ENCODE peak calls at places on chromosomes 16 and 17, in seven cellular contexts. One of them, this sample, is unnamed.

GRCh38 chr17:57662021-57662420 is 83.1 kb downstream of the CCDC182 start:
- DNase-seq in fibroblast of pulmonary artery: no peak
- DNase-seq in fibroblast of lung: no peak
- DNase-seq in heart left ventricle: no peak
- DNase-seq in cardiac muscle cell: no peak
- DNase-seq in AG09319: no peak
- DNase-seq in activated CD8-positive, alpha-beta T cell treated with anti-CD3 and anti-CD28 coated beads for 36 hours: no peak
- DNase-seq in this sample: no peak

GRCh38 chr17:4750606-4751005 is 10.9 kb upstream of the CXCL16 start:
- DNase-seq in cardiac muscle cell: no peak
- DNase-seq in heart left ventricle: no peak
- DNase-seq in activated CD8-positive, alpha-beta T cell treated with anti-CD3 and anti-CD28 coated beads for 36 hours: no peak
- DNase-seq in fibroblast of lung: no peak
- DNase-seq in AG09319: no peak
- DNase-seq in fibroblast of pulmonary artery: no peak
- DNase-seq in this sample: no peak

GRCh38 chr17:82636626-82637598 is 11.3 kb downstream of the WDR45B start:
- DNase-seq in fibroblast of lung: no peak
- DNase-seq in heart left ventricle: no peak
- DNase-seq in fibroblast of pulmonary artery: no peak
- DNase-seq in activated CD8-positive, alpha-beta T cell treated with anti-CD3 and anti-CD28 coated beads for 36 hours: no peak
- DNase-seq in AG09319: no peak
- DNase-seq in cardiac muscle cell: no peak
- DNase-seq in this sample: peak; percentile 63

GRCh38 chr17:47275245-47275984 is 21.8 kb downstream of the ITGB3 start:
- DNase-seq in AG09319: peak; percentile 91
- DNase-seq in fibroblast of pulmonary artery: peak; percentile 72
- DNase-seq in heart left ventricle: peak; percentile 89
- DNase-seq in fibroblast of lung: peak; percentile 92
- DNase-seq in activated CD8-positive, alpha-beta T cell treated with anti-CD3 and anti-CD28 coated beads for 36 hours: no peak
- DNase-seq in cardiac muscle cell: peak; percentile 93
- DNase-seq in this sample: peak; percentile 75

GRCh38 chr16:68490829-68491575 is 42.7 kb upstream of the SMPD3 start:
- DNase-seq in fibroblast of pulmonary artery: peak; percentile 9
- DNase-seq in activated CD8-positive, alpha-beta T cell treated with anti-CD3 and anti-CD28 coated beads for 36 hours: no peak
- DNase-seq in fibroblast of lung: peak; percentile 71
- DNase-seq in AG09319: no peak
- DNase-seq in cardiac muscle cell: no peak
- DNase-seq in heart left ventricle: no peak
- DNase-seq in this sample: peak; percentile 81

GRCh38 chr16:81478876-81479496 is 34.4 kb downstream of the CMIP start:
- DNase-seq in fibroblast of pulmonary artery: no peak
- DNase-seq in heart left ventricle: peak; percentile 75
- DNase-seq in fibroblast of lung: no peak
- DNase-seq in activated CD8-positive, alpha-beta T cell treated with anti-CD3 and anti-CD28 coated beads for 36 hours: peak; percentile 12
- DNase-seq in AG09319: no peak
- DNase-seq in cardiac muscle cell: no peak
- DNase-seq in this sample: peak; percentile 71

GRCh38 chr17:41907185-41907556 is 11.6 kb downstream of the ACLY start:
- DNase-seq in activated CD8-positive, alpha-beta T cell treated with anti-CD3 and anti-CD28 coated beads for 36 hours: no peak
- DNase-seq in fibroblast of pulmonary artery: peak; percentile 71
- DNase-seq in AG09319: peak; percentile 52
- DNase-seq in heart left ventricle: no peak
- DNase-seq in fibroblast of lung: peak; percentile 93
- DNase-seq in cardiac muscle cell: no peak
- DNase-seq in this sample: no peak

GRCh38 chr16:67110136-67110847 is 551 bp downstream of the PHAF1 start:
- DNase-seq in fibroblast of lung: no peak
- DNase-seq in AG09319: no peak
- DNase-seq in fibroblast of pulmonary artery: no peak
- DNase-seq in heart left ventricle: no peak
- DNase-seq in cardiac muscle cell: peak; percentile 45
- DNase-seq in activated CD8-positive, alpha-beta T cell treated with anti-CD3 and anti-CD28 coated beads for 36 hours: peak; percentile 23
- DNase-seq in this sample: peak; percentile 33

GRCh38 chr17:38636054-38636453 is 30.3 kb upstream of the SRCIN1 start:
- DNase-seq in fibroblast of pulmonary artery: no peak
- DNase-seq in activated CD8-positive, alpha-beta T cell treated with anti-CD3 and anti-CD28 coated beads for 36 hours: no peak
- DNase-seq in fibroblast of lung: no peak
- DNase-seq in AG09319: no peak
- DNase-seq in cardiac muscle cell: no peak
- DNase-seq in heart left ventricle: no peak
- DNase-seq in this sample: no peak

GRCh38 chr16:50627419-50627818 is 53.7 kb downstream of the SNX20 start:
- DNase-seq in fibroblast of lung: peak; percentile 37
- DNase-seq in activated CD8-positive, alpha-beta T cell treated with anti-CD3 and anti-CD28 coated beads for 36 hours: peak; percentile 75
- DNase-seq in cardiac muscle cell: peak; percentile 45
- DNase-seq in heart left ventricle: peak; percentile 52
- DNase-seq in AG09319: no peak
- DNase-seq in fibroblast of pulmonary artery: peak; percentile 24
- DNase-seq in this sample: peak; percentile 35

GRCh38 chr16:67666538-67667433 is at the start of the genes C16orf86 and ENKD1:
- DNase-seq in fibroblast of lung: peak; percentile 52
- DNase-seq in cardiac muscle cell: peak; percentile 91
- DNase-seq in activated CD8-positive, alpha-beta T cell treated with anti-CD3 and anti-CD28 coated beads for 36 hours: peak; percentile 87
- DNase-seq in heart left ventricle: peak; percentile 88
- DNase-seq in AG09319: peak; percentile 25
- DNase-seq in fibroblast of pulmonary artery: peak; percentile 74
- DNase-seq in this sample: peak; percentile 83

GRCh38 chr17:78159575-78160158 is 8.7 kb upstream of the SYNGR2 start:
- DNase-seq in cardiac muscle cell: no peak
- DNase-seq in fibroblast of pulmonary artery: no peak
- DNase-seq in heart left ventricle: no peak
- DNase-seq in AG09319: no peak
- DNase-seq in fibroblast of lung: peak; percentile 85
- DNase-seq in activated CD8-positive, alpha-beta T cell treated with anti-CD3 and anti-CD28 coated beads for 36 hours: no peak
- DNase-seq in this sample: no peak

GRCh38 chr17:77924757-77925336 is 33.7 kb upstream of the TNRC6C start:
- DNase-seq in AG09319: no peak
- DNase-seq in activated CD8-positive, alpha-beta T cell treated with anti-CD3 and anti-CD28 coated beads for 36 hours: no peak
- DNase-seq in fibroblast of pulmonary artery: peak; percentile 85
- DNase-seq in cardiac muscle cell: no peak
- DNase-seq in fibroblast of lung: peak; percentile 81
- DNase-seq in heart left ventricle: peak; percentile 45
- DNase-seq in this sample: no peak

GRCh38 chr17:9232591-9233270 is 211.4 kb downstream of the NTN1 start:
- DNase-seq in heart left ventricle: no peak
- DNase-seq in fibroblast of lung: no peak
- DNase-seq in activated CD8-positive, alpha-beta T cell treated with anti-CD3 and anti-CD28 coated beads for 36 hours: no peak
- DNase-seq in fibroblast of pulmonary artery: no peak
- DNase-seq in cardiac muscle cell: no peak
- DNase-seq in AG09319: no peak
- DNase-seq in this sample: no peak

GRCh38 chr16:4369006-4369766 is 2.5 kb upstream of the VASN start:
- DNase-seq in fibroblast of pulmonary artery: no peak
- DNase-seq in fibroblast of lung: no peak
- DNase-seq in activated CD8-positive, alpha-beta T cell treated with anti-CD3 and anti-CD28 coated beads for 36 hours: no peak
- DNase-seq in heart left ventricle: no peak
- DNase-seq in cardiac muscle cell: no peak
- DNase-seq in AG09319: no peak
- DNase-seq in this sample: no peak

GRCh38 chr16:48864055-48864454 is 254.1 kb upstream of the N4BP1 start:
- DNase-seq in AG09319: no peak
- DNase-seq in fibroblast of pulmonary artery: no peak
- DNase-seq in cardiac muscle cell: no peak
- DNase-seq in activated CD8-positive, alpha-beta T cell treated with anti-CD3 and anti-CD28 coated beads for 36 hours: no peak
- DNase-seq in fibroblast of lung: no peak
- DNase-seq in heart left ventricle: no peak
- DNase-seq in this sample: no peak

GRCh38 chr17:42886283-42887176 is 14.1 kb upstream of the G6PC1 start:
- DNase-seq in AG09319: no peak
- DNase-seq in fibroblast of pulmonary artery: no peak
- DNase-seq in fibroblast of lung: no peak
- DNase-seq in heart left ventricle: no peak
- DNase-seq in activated CD8-positive, alpha-beta T cell treated with anti-CD3 and anti-CD28 coated beads for 36 hours: no peak
- DNase-seq in cardiac muscle cell: no peak
- DNase-seq in this sample: no peak

GRCh38 chr16:81790772-81791171 is 11.7 kb downstream of the PLCG2 start:
- DNase-seq in fibroblast of lung: no peak
- DNase-seq in activated CD8-positive, alpha-beta T cell treated with anti-CD3 and anti-CD28 coated beads for 36 hours: no peak
- DNase-seq in AG09319: no peak
- DNase-seq in heart left ventricle: no peak
- DNase-seq in cardiac muscle cell: no peak
- DNase-seq in fibroblast of pulmonary artery: no peak
- DNase-seq in this sample: no peak

GRCh38 chr16:16033208-16033717 is 83.8 kb downstream of the ABCC1 start:
- DNase-seq in cardiac muscle cell: no peak
- DNase-seq in heart left ventricle: no peak
- DNase-seq in fibroblast of lung: no peak
- DNase-seq in fibroblast of pulmonary artery: no peak
- DNase-seq in AG09319: no peak
- DNase-seq in activated CD8-positive, alpha-beta T cell treated with anti-CD3 and anti-CD28 coated beads for 36 hours: peak; percentile 34
- DNase-seq in this sample: no peak

GRCh38 chr17:46039592-46040186 is 40.6 kb downstream of the STH start:
- DNase-seq in fibroblast of pulmonary artery: no peak
- DNase-seq in fibroblast of lung: no peak
- DNase-seq in heart left ventricle: peak; percentile 53
- DNase-seq in AG09319: no peak
- DNase-seq in activated CD8-positive, alpha-beta T cell treated with anti-CD3 and anti-CD28 coated beads for 36 hours: no peak
- DNase-seq in cardiac muscle cell: no peak
- DNase-seq in this sample: no peak

GRCh38 chr17:61586031-61586566 is 4.9 kb downstream of the NACA2 start:
- DNase-seq in AG09319: no peak
- DNase-seq in cardiac muscle cell: no peak
- DNase-seq in heart left ventricle: no peak
- DNase-seq in activated CD8-positive, alpha-beta T cell treated with anti-CD3 and anti-CD28 coated beads for 36 hours: no peak
- DNase-seq in fibroblast of pulmonary artery: no peak
- DNase-seq in fibroblast of lung: no peak
- DNase-seq in this sample: no peak

DNA sequence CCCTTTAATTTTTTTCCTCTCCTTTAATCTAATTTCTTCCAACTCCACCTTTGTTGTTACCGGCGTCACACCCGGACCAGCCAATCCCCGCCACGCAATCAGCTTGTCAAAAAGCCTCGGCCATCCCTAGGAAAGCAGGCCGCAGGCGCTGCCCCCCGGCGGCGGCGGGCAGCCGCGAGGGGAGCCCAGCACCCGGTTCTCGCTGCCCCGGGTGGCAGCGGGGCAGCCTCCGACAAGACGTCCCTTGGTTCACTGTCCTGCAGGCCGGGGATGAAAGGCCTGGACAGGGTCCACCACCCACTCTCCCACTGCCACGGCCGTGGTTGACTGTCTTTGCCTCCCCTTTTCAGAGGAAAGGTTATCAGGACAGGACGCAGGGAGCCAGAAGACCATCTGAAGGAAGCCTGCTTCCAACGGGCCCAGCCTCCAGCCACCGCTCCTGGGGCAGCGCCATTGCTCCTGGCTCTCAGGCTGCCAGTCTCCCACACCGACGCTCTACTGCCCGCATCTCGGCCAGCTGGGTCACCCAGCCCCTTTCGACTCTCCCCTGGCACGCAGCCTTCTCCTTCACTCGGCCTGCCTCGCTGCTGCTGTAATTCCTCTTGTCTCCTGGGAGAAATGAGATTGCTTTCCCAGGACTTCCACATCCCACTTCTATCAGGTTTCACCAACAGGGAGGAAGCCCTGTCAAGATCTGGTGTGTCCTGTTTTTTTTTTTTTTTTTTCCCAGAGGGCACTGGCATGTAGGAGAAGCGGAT is 2.8 kb upstream of the UBTF start:
- DNase-seq in activated CD8-positive, alpha-beta T cell treated with anti-CD3 and anti-CD28 coated beads for 36 hours: peak; percentile 76
- DNase-seq in cardiac muscle cell: peak; percentile 84
- DNase-seq in AG09319: no peak
- DNase-seq in heart left ventricle: peak; percentile 89
- DNase-seq in fibroblast of pulmonary artery: peak; percentile 79
- DNase-seq in fibroblast of lung: peak; percentile 74
- DNase-seq in this sample: peak; percentile 91
- TF ChIP-seq CTCF in activated CD8-positive, alpha-beta T cell treated with anti-CD3 and anti-CD28 coated beads for 36 hours: no peak
- TF ChIP-seq CTCF in cardiac muscle cell: peak; percentile 33
- TF ChIP-seq CTCF in AG09319: peak; percentile 12
- TF ChIP-seq CTCF in heart left ventricle: peak; percentile 16
- TF ChIP-seq CTCF in fibroblast of pulmonary artery: no peak
- TF ChIP-seq CTCF in fibroblast of lung: peak; percentile 17
- TF ChIP-seq CTCF in this sample: no peak

GRCh38 chr16:84153660-84154214 is 8.6 kb downstream of the DNAAF1 start:
- DNase-seq in fibroblast of lung: no peak
- DNase-seq in heart left ventricle: no peak
- DNase-seq in cardiac muscle cell: no peak
- DNase-seq in activated CD8-positive, alpha-beta T cell treated with anti-CD3 and anti-CD28 coated beads for 36 hours: no peak
- DNase-seq in AG09319: no peak
- DNase-seq in fibroblast of pulmonary artery: no peak
- DNase-seq in this sample: no peak

GRCh38 chr16:84159006-84159405 is 13.9 kb downstream of the DNAAF1 start:
- DNase-seq in heart left ventricle: no peak
- DNase-seq in activated CD8-positive, alpha-beta T cell treated with anti-CD3 and anti-CD28 coated beads for 36 hours: no peak
- DNase-seq in cardiac muscle cell: no peak
- DNase-seq in AG09319: no peak
- DNase-seq in fibroblast of lung: no peak
- DNase-seq in fibroblast of pulmonary artery: no peak
- DNase-seq in this sample: no peak

GRCh38 chr16:84155226-84155625 is 10.1 kb downstream of the DNAAF1 start:
- DNase-seq in heart left ventricle: no peak
- DNase-seq in activated CD8-positive, alpha-beta T cell treated with anti-CD3 and anti-CD28 coated beads for 36 hours: no peak
- DNase-seq in fibroblast of pulmonary artery: no peak
- DNase-seq in fibroblast of lung: no peak
- DNase-seq in AG09319: no peak
- DNase-seq in cardiac muscle cell: no peak
- DNase-seq in this sample: no peak

GRCh38 chr16:84158455-84158854 is 13.3 kb downstream of the DNAAF1 start:
- DNase-seq in cardiac muscle cell: no peak
- DNase-seq in heart left ventricle: no peak
- DNase-seq in fibroblast of pulmonary artery: no peak
- DNase-seq in fibroblast of lung: no peak
- DNase-seq in activated CD8-positive, alpha-beta T cell treated with anti-CD3 and anti-CD28 coated beads for 36 hours: no peak
- DNase-seq in AG09319: no peak
- DNase-seq in this sample: no peak

DNA sequence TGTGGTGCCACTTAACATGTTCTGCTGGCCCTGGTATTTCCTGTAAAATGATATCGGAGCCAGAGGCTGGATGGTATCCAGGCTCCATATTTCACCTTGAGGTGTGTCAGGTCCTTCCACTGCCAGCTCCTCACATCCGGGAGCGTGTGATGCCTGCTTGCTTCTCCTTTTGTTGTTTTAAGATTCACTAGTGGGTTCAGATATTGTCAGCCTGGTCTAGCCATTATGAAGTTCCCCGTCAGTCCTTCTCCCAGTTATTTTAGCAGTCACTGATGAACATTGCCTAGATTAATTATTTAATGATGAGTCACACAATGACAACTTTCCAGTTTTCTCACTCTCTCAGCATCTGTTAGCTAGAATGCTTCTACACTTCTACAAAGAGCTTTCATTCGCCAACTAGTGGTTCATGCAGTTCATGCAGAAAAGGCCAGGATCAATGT is 11.3 kb downstream of the DNAAF1 start:
- DNase-seq in fibroblast of lung: peak; percentile 54
- DNase-seq in AG09319: no peak
- DNase-seq in fibroblast of pulmonary artery: no peak
- DNase-seq in cardiac muscle cell: no peak
- DNase-seq in heart left ventricle: no peak
- DNase-seq in activated CD8-positive, alpha-beta T cell treated with anti-CD3 and anti-CD28 coated beads for 36 hours: no peak
- DNase-seq in this sample: no peak
- TF ChIP-seq CTCF in fibroblast of lung: peak; percentile 28
- TF ChIP-seq CTCF in AG09319: no peak
- TF ChIP-seq CTCF in fibroblast of pulmonary artery: peak; percentile 10
- TF ChIP-seq CTCF in cardiac muscle cell: peak; percentile 9
- TF ChIP-seq CTCF in heart left ventricle: no peak
- TF ChIP-seq CTCF in activated CD8-positive, alpha-beta T cell treated with anti-CD3 and anti-CD28 coated beads for 36 hours: no peak
- TF ChIP-seq CTCF in this sample: no peak

GRCh38 chr16:30692381-30693074 is 6.4 kb upstream of the SRCAP start:
- DNase-seq in fibroblast of pulmonary artery: no peak
- DNase-seq in AG09319: no peak
- DNase-seq in fibroblast of lung: no peak
- DNase-seq in cardiac muscle cell: no peak
- DNase-seq in heart left ventricle: no peak
- DNase-seq in activated CD8-positive, alpha-beta T cell treated with anti-CD3 and anti-CD28 coated beads for 36 hours: no peak
- DNase-seq in this sample: no peak
- TF ChIP-seq CTCF in fibroblast of pulmonary artery: no peak
- TF ChIP-seq CTCF in AG09319: no peak
- TF ChIP-seq CTCF in fibroblast of lung: no peak
- TF ChIP-seq CTCF in cardiac muscle cell: no peak
- TF ChIP-seq CTCF in heart left ventricle: no peak
- TF ChIP-seq CTCF in activated CD8-positive, alpha-beta T cell treated with anti-CD3 and anti-CD28 coated beads for 36 hours: no peak
- TF ChIP-seq CTCF in this sample: no peak

GRCh38 chr17:33689725-33690124 is 396.6 kb upstream of the ASIC2 start:
- DNase-seq in fibroblast of pulmonary artery: no peak
- DNase-seq in AG09319: no peak
- DNase-seq in fibroblast of lung: no peak
- DNase-seq in heart left ventricle: no peak
- DNase-seq in cardiac muscle cell: no peak
- DNase-seq in activated CD8-positive, alpha-beta T cell treated with anti-CD3 and anti-CD28 coated beads for 36 hours: no peak
- DNase-seq in this sample: no peak
- TF ChIP-seq CTCF in fibroblast of pulmonary artery: peak; percentile 1
- TF ChIP-seq CTCF in AG09319: no peak
- TF ChIP-seq CTCF in fibroblast of lung: no peak
- TF ChIP-seq CTCF in heart left ventricle: no peak
- TF ChIP-seq CTCF in cardiac muscle cell: no peak
- TF ChIP-seq CTCF in activated CD8-positive, alpha-beta T cell treated with anti-CD3 and anti-CD28 coated beads for 36 hours: no peak
- TF ChIP-seq CTCF in this sample: no peak

This sample was measured in colonic mucosa.